ENCODE peak calls at places on chromosomes 2 and 18, in six cellular contexts. F is uterus; U is stimulated activated CD4-positive, alpha-beta T cell treated with anti-CD3 and anti-CD28 coated beads, Interleukin-15, amount 100 ng/mL, for 1 hour; P is neuronal stem cell; Z is GM12865; I is T-helper 9 cell. K is an unnamed sample.
A peak's percentile ranks its signal among the peaks of the same experiment; 100 is the strongest.

GRCh38 chr2:54531558-54531957 is 75.4 kb downstream of the SPTBN1 start:
- DNase-seq in I (no peak), U (no peak), Z (no peak), P (no peak), F (no peak), K (no peak)

GRCh38 chr18:37361223-37362157 is 204.1 kb downstream of the CELF4 start:
- DNase-seq in U (no peak), F (no peak), Z (no peak), I (no peak), P (no peak), K (no peak)

GRCh38 chr2:37614061-37614802 is 57.2 kb downstream of the CDC42EP3 start:
- DNase-seq in F (peak; percentile 58), Z (no peak), P (no peak), I (no peak), U (no peak), K (no peak)

GRCh38 chr2:30709516-30709915 is 97.7 kb downstream of the CAPN13 start:
- DNase-seq in P (no peak), I (no peak), U (no peak), F (no peak), Z (no peak), K (peak; percentile 42)

GRCh38 chr2:216696751-216697560 is 1.6 kb upstream of the IGFBP5 start:
- DNase-seq in U (no peak), I (no peak), Z (no peak), P (no peak), F (no peak), K (no peak)

GRCh38 chr18:58135806-58136331 is 91.8 kb downstream of the NEDD4L start:
- DNase-seq in I (no peak), P (peak; percentile 49), F (peak; percentile 57), Z (peak; percentile 83), U (no peak), K (peak; percentile 68)

GRCh38 chr18:55351980-55352714 is 235.8 kb downstream of the TCF4 start:
- DNase-seq in P (peak; percentile 44), Z (peak; percentile 13), I (no peak), F (no peak), U (no peak), K (no peak)

GRCh38 chr2:121888189-121888557 is 132.7 kb downstream of the TSN start:
- DNase-seq in P (no peak), U (no peak), Z (peak; percentile 56), I (no peak), F (no peak), K (no peak)

GRCh38 chr2:128388414-128389032 is 69.9 kb upstream of the HS6ST1 start:
- DNase-seq in F (no peak), Z (no peak), P (no peak), U (no peak), I (no peak), K (no peak)

GRCh38 chr2:55102056-55102812 is 52.0 kb upstream of the RTN4 start:
- DNase-seq in P (no peak), U (no peak), F (no peak), Z (no peak), I (no peak), K (no peak)

GRCh38 chr2:189304360-189304759 is 124.8 kb upstream of the COL5A2 start:
- DNase-seq in P (no peak), I (peak; percentile 15), Z (no peak), U (no peak), F (no peak), K (no peak)

GRCh38 chr2:190932524-190932923 is 51.9 kb downstream of the GLS start:
- DNase-seq in Z (no peak), U (no peak), F (no peak), P (no peak), I (no peak), K (no peak)

GRCh38 chr2:12074126-12074883 is 327.9 kb downstream of the LPIN1 start:
- DNase-seq in P (peak; percentile 15), Z (peak; percentile 91), I (no peak), F (no peak), U (no peak), K (no peak)

GRCh38 chr2:241553981-241554380 is 4.6 kb upstream of the BOK start:
- DNase-seq in I (no peak), U (no peak), Z (no peak), F (no peak), P (no peak), K (no peak)

GRCh38 chr2:193141-193552 is 70.7 kb downstream of the SH3YL1 start:
- DNase-seq in Z (no peak), U (no peak), F (no peak), P (no peak), I (no peak), K (no peak)

GRCh38 chr2:223998983-223999382 is 40.1 kb downstream of the SERPINE2 start:
- DNase-seq in I (no peak), U (no peak), F (no peak), P (no peak), Z (no peak), K (no peak)

GRCh38 chr2:69830045-69830905 is 815 bp downstream of the GMCL1 start:
- DNase-seq in Z (peak; percentile 55), F (no peak), I (peak; percentile 26), P (no peak), U (peak; percentile 16), K (peak; percentile 68)

GRCh38 chr2:222582931-222583330 is 73.0 kb downstream of the FARSB start:
- DNase-seq in U (no peak), P (no peak), Z (peak; percentile 21), I (no peak), F (no peak), K (no peak)

GRCh38 chr2:216859944-216860343 is at the start of gene TNP1:
- DNase-seq in Z (no peak), U (no peak), P (no peak), I (no peak), F (no peak), K (no peak)

GRCh38 chr2:203759692-203760365 is 53.4 kb downstream of the CD28 start:
- DNase-seq in Z (no peak), P (no peak), I (no peak), F (no peak), U (no peak), K (no peak)

GRCh38 chr2:70443078-70443465 is 110.6 kb downstream of the TGFA start:
- DNase-seq in Z (no peak), U (no peak), I (no peak), P (no peak), F (no peak), K (no peak)

GRCh38 chr2:21854938-21855337 is 731.2 kb downstream of the TDRD15 start:
- DNase-seq in U (no peak), P (no peak), Z (no peak), F (no peak), I (no peak), K (no peak)

GRCh38 chr2:212667751-212668316 is 129.2 kb upstream of the ERBB4 start:
- DNase-seq in I (no peak), P (no peak), Z (no peak), U (no peak), F (no peak), K (no peak)

GRCh38 chr2:48169066-48169724 is 262.9 kb upstream of the FBXO11 start:
- DNase-seq in Z (no peak), P (no peak), F (no peak), U (no peak), I (no peak), K (no peak)

GRCh38 chr2:290090-290722 is 2.3 kb upstream of the ALKAL2 start:
- DNase-seq in U (no peak), P (peak; percentile 55), F (peak; percentile 85), I (peak; percentile 32), Z (peak; percentile 35), K (no peak)

GRCh38 chr18:78208052-78208451 is 771.6 kb upstream of the SALL3 start:
- DNase-seq in F (no peak), P (no peak), I (no peak), Z (no peak), U (no peak), K (no peak)

GRCh38 chr2:129237966-129238725 is 741.3 kb upstream of the RAB6C start:
- DNase-seq in F (no peak), I (no peak), U (no peak), P (no peak), Z (no peak), K (no peak)

K was measured in ascending aorta.